ENCODE peak calls at places on chromosomes 11 and 22, in eight cellular contexts. One of them, this sample, is unnamed. For H3K36me3, the result is how much of the 10 kb centered on the place peaks cover.

GRCh38 chr22:43894122-43894521 is 2.3 kb upstream of the PNPLA5 start:
- DNase-seq in HCT116: no peak
- DNase-seq in body of pancreas: no peak
- DNase-seq in WERI-Rb-1: no peak
- DNase-seq in CD8-positive, alpha-beta T cell: no peak
- DNase-seq in ovary: no peak
- DNase-seq in psoas muscle: peak
- DNase-seq in tibial nerve: no peak
- DNase-seq in this sample: no peak

GRCh38 chr11:134485316-134485715 is 73.3 kb upstream of the B3GAT1 start:
- DNase-seq in body of pancreas: no peak
- DNase-seq in HCT116: no peak
- DNase-seq in WERI-Rb-1: no peak
- DNase-seq in ovary: no peak
- DNase-seq in psoas muscle: no peak
- DNase-seq in CD8-positive, alpha-beta T cell: no peak
- DNase-seq in tibial nerve: no peak
- DNase-seq in this sample: no peak

GRCh38 chr11:115718945-115719344 is 214.7 kb upstream of the CADM1 start:
- DNase-seq in ovary: no peak
- DNase-seq in CD8-positive, alpha-beta T cell: no peak
- DNase-seq in HCT116: no peak
- DNase-seq in psoas muscle: no peak
- DNase-seq in tibial nerve: no peak
- DNase-seq in WERI-Rb-1: no peak
- DNase-seq in body of pancreas: no peak
- DNase-seq in this sample: no peak

GRCh38 chr11:36313073-36313472 is 17.0 kb downstream of the PRR5L start:
- DNase-seq in WERI-Rb-1: no peak
- DNase-seq in HCT116: no peak
- DNase-seq in psoas muscle: no peak
- DNase-seq in ovary: no peak
- DNase-seq in CD8-positive, alpha-beta T cell: no peak
- DNase-seq in body of pancreas: no peak
- DNase-seq in tibial nerve: no peak
- DNase-seq in this sample: no peak

GRCh38 chr11:95788921-95789505 is 569 bp downstream of the FAM76B start:
- DNase-seq in CD8-positive, alpha-beta T cell: peak
- DNase-seq in tibial nerve: no peak
- DNase-seq in WERI-Rb-1: peak
- DNase-seq in body of pancreas: peak
- DNase-seq in HCT116: no peak
- DNase-seq in ovary: peak
- DNase-seq in psoas muscle: no peak
- DNase-seq in this sample: peak

GRCh38 chr11:116416852-116417251 is 355.9 kb downstream of the BUD13 start:
- DNase-seq in CD8-positive, alpha-beta T cell: no peak
- DNase-seq in WERI-Rb-1: no peak
- DNase-seq in psoas muscle: no peak
- DNase-seq in body of pancreas: no peak
- DNase-seq in ovary: no peak
- DNase-seq in HCT116: no peak
- DNase-seq in tibial nerve: no peak
- DNase-seq in this sample: no peak

GRCh38 chr11:78022397-78023396 is at the start of gene KCTD14:
- DNase-seq in CD8-positive, alpha-beta T cell: no peak
- DNase-seq in tibial nerve: no peak
- DNase-seq in HCT116: no peak
- DNase-seq in WERI-Rb-1: no peak
- DNase-seq in body of pancreas: peak
- DNase-seq in ovary: no peak
- DNase-seq in psoas muscle: no peak
- DNase-seq in this sample: peak

GRCh38 chr11:46105134-46105628 is 16.1 kb downstream of the PHF21A start:
- DNase-seq in ovary: no peak
- DNase-seq in CD8-positive, alpha-beta T cell: no peak
- DNase-seq in body of pancreas: no peak
- DNase-seq in WERI-Rb-1: no peak
- DNase-seq in HCT116: no peak
- DNase-seq in psoas muscle: no peak
- DNase-seq in tibial nerve: no peak
- DNase-seq in this sample: no peak

GRCh38 chr11:82937554-82937953 is 36.0 kb downstream of the DDIAS start:
- DNase-seq in body of pancreas: no peak
- DNase-seq in HCT116: no peak
- DNase-seq in tibial nerve: no peak
- DNase-seq in WERI-Rb-1: no peak
- DNase-seq in CD8-positive, alpha-beta T cell: no peak
- DNase-seq in ovary: no peak
- DNase-seq in psoas muscle: no peak
- DNase-seq in this sample: no peak

GRCh38 chr11:2318707-2319106 is 16.9 kb downstream of the TSPAN32 start:
- DNase-seq in psoas muscle: no peak
- DNase-seq in HCT116: no peak
- DNase-seq in tibial nerve: no peak
- DNase-seq in body of pancreas: no peak
- DNase-seq in ovary: no peak
- DNase-seq in WERI-Rb-1: no peak
- DNase-seq in CD8-positive, alpha-beta T cell: no peak
- DNase-seq in this sample: no peak

GRCh38 chr22:35397095-35397904 is 2.6 kb upstream of the MCM5 start:
- DNase-seq in WERI-Rb-1: no peak
- DNase-seq in CD8-positive, alpha-beta T cell: no peak
- DNase-seq in ovary: peak
- DNase-seq in body of pancreas: peak
- DNase-seq in HCT116: no peak
- DNase-seq in psoas muscle: no peak
- DNase-seq in tibial nerve: no peak
- DNase-seq in this sample: peak

GRCh38 chr11:57240757-57241156 is 3.7 kb upstream of the APLNR start:
- DNase-seq in tibial nerve: no peak
- DNase-seq in body of pancreas: no peak
- DNase-seq in CD8-positive, alpha-beta T cell: no peak
- DNase-seq in HCT116: no peak
- DNase-seq in ovary: no peak
- DNase-seq in psoas muscle: no peak
- DNase-seq in WERI-Rb-1: peak
- DNase-seq in this sample: no peak

GRCh38 chr11:107040447-107041444 is 22.5 kb upstream of the GUCY1A2 start:
- DNase-seq in psoas muscle: no peak
- DNase-seq in HCT116: no peak
- DNase-seq in ovary: no peak
- DNase-seq in tibial nerve: no peak
- DNase-seq in body of pancreas: no peak
- DNase-seq in CD8-positive, alpha-beta T cell: no peak
- DNase-seq in WERI-Rb-1: no peak
- DNase-seq in this sample: no peak

GRCh38 chr22:31248965-31249940 is 37.2 kb downstream of the LIMK2 start:
- DNase-seq in CD8-positive, alpha-beta T cell: no peak
- DNase-seq in body of pancreas: no peak
- DNase-seq in HCT116: no peak
- DNase-seq in WERI-Rb-1: peak
- DNase-seq in tibial nerve: no peak
- DNase-seq in psoas muscle: no peak
- DNase-seq in ovary: peak
- DNase-seq in this sample: no peak

GRCh38 chr11:978781-979180 is 53.1 kb downstream of the AP2A2 start:
- DNase-seq in tibial nerve: no peak
- DNase-seq in HCT116: no peak
- DNase-seq in CD8-positive, alpha-beta T cell: no peak
- DNase-seq in ovary: no peak
- DNase-seq in WERI-Rb-1: no peak
- DNase-seq in psoas muscle: no peak
- DNase-seq in body of pancreas: no peak
- DNase-seq in this sample: no peak
- H3K36me3 ChIP-seq in tibial nerve: half or more
- H3K36me3 ChIP-seq in HCT116: under half
- H3K36me3 ChIP-seq in CD8-positive, alpha-beta T cell: under half
- H3K36me3 ChIP-seq in ovary: under half
- H3K36me3 ChIP-seq in WERI-Rb-1: half or more
- H3K36me3 ChIP-seq in psoas muscle: under half
- H3K36me3 ChIP-seq in body of pancreas: under half
- H3K36me3 ChIP-seq in this sample: under half

GRCh38 chr22:19471572-19471971 is 7.4 kb downstream of the UFD1 start:
- DNase-seq in HCT116: no peak
- DNase-seq in CD8-positive, alpha-beta T cell: no peak
- DNase-seq in body of pancreas: no peak
- DNase-seq in ovary: no peak
- DNase-seq in WERI-Rb-1: peak
- DNase-seq in tibial nerve: no peak
- DNase-seq in psoas muscle: no peak
- DNase-seq in this sample: no peak

GRCh38 chr22:19476023-19476422 is 3.0 kb downstream of the UFD1 start:
- DNase-seq in CD8-positive, alpha-beta T cell: no peak
- DNase-seq in ovary: no peak
- DNase-seq in psoas muscle: no peak
- DNase-seq in WERI-Rb-1: no peak
- DNase-seq in body of pancreas: no peak
- DNase-seq in tibial nerve: no peak
- DNase-seq in HCT116: no peak
- DNase-seq in this sample: no peak

GRCh38 chr22:19470010-19470409 is 9.0 kb downstream of the UFD1 start:
- DNase-seq in tibial nerve: no peak
- DNase-seq in body of pancreas: no peak
- DNase-seq in CD8-positive, alpha-beta T cell: no peak
- DNase-seq in ovary: no peak
- DNase-seq in psoas muscle: no peak
- DNase-seq in WERI-Rb-1: no peak
- DNase-seq in HCT116: no peak
- DNase-seq in this sample: no peak

GRCh38 chr22:19472233-19472632 is 6.8 kb downstream of the UFD1 start:
- DNase-seq in tibial nerve: no peak
- DNase-seq in WERI-Rb-1: no peak
- DNase-seq in psoas muscle: no peak
- DNase-seq in body of pancreas: no peak
- DNase-seq in CD8-positive, alpha-beta T cell: no peak
- DNase-seq in ovary: no peak
- DNase-seq in HCT116: no peak
- DNase-seq in this sample: no peak

GRCh38 chr22:19473578-19473977 is 5.4 kb downstream of the UFD1 start:
- DNase-seq in CD8-positive, alpha-beta T cell: no peak
- DNase-seq in body of pancreas: no peak
- DNase-seq in tibial nerve: no peak
- DNase-seq in ovary: no peak
- DNase-seq in HCT116: no peak
- DNase-seq in psoas muscle: peak
- DNase-seq in WERI-Rb-1: peak
- DNase-seq in this sample: no peak
- H3K36me3 ChIP-seq in CD8-positive, alpha-beta T cell: under half
- H3K36me3 ChIP-seq in body of pancreas: under half
- H3K36me3 ChIP-seq in tibial nerve: half or more
- H3K36me3 ChIP-seq in ovary: under half
- H3K36me3 ChIP-seq in HCT116: under half
- H3K36me3 ChIP-seq in psoas muscle: under half
- H3K36me3 ChIP-seq in WERI-Rb-1: half or more
- H3K36me3 ChIP-seq in this sample: under half

GRCh38 chr11:69649576-69649900 is 8.6 kb downstream of the CCND1 start:
- DNase-seq in WERI-Rb-1: no peak
- DNase-seq in psoas muscle: no peak
- DNase-seq in CD8-positive, alpha-beta T cell: no peak
- DNase-seq in ovary: no peak
- DNase-seq in body of pancreas: no peak
- DNase-seq in HCT116: no peak
- DNase-seq in tibial nerve: no peak
- DNase-seq in this sample: no peak

GRCh38 chr11:69648679-69649575 is 8.0 kb downstream of the CCND1 start:
- DNase-seq in tibial nerve: no peak
- DNase-seq in psoas muscle: no peak
- DNase-seq in CD8-positive, alpha-beta T cell: no peak
- DNase-seq in ovary: no peak
- DNase-seq in WERI-Rb-1: no peak
- DNase-seq in body of pancreas: no peak
- DNase-seq in HCT116: no peak
- DNase-seq in this sample: no peak

GRCh38 chr11:69646493-69647201 is 5.7 kb downstream of the CCND1 start:
- DNase-seq in tibial nerve: no peak
- DNase-seq in HCT116: no peak
- DNase-seq in body of pancreas: no peak
- DNase-seq in psoas muscle: no peak
- DNase-seq in ovary: no peak
- DNase-seq in WERI-Rb-1: no peak
- DNase-seq in CD8-positive, alpha-beta T cell: no peak
- DNase-seq in this sample: no peak

GRCh38 chr11:69647349-69647748 is 6.4 kb downstream of the CCND1 start:
- DNase-seq in psoas muscle: no peak
- DNase-seq in tibial nerve: no peak
- DNase-seq in HCT116: no peak
- DNase-seq in body of pancreas: no peak
- DNase-seq in ovary: no peak
- DNase-seq in CD8-positive, alpha-beta T cell: no peak
- DNase-seq in WERI-Rb-1: no peak
- DNase-seq in this sample: no peak

GRCh38 chr11:69647761-69648497 is 7.0 kb downstream of the CCND1 start:
- DNase-seq in body of pancreas: no peak
- DNase-seq in tibial nerve: no peak
- DNase-seq in psoas muscle: peak
- DNase-seq in WERI-Rb-1: no peak
- DNase-seq in CD8-positive, alpha-beta T cell: no peak
- DNase-seq in HCT116: no peak
- DNase-seq in ovary: no peak
- DNase-seq in this sample: no peak
- H3K36me3 ChIP-seq in body of pancreas: under half
- H3K36me3 ChIP-seq in tibial nerve: half or more
- H3K36me3 ChIP-seq in psoas muscle: under half
- H3K36me3 ChIP-seq in WERI-Rb-1: under half
- H3K36me3 ChIP-seq in CD8-positive, alpha-beta T cell: under half
- H3K36me3 ChIP-seq in HCT116: half or more
- H3K36me3 ChIP-seq in ovary: under half
- H3K36me3 ChIP-seq in this sample: under half

GRCh38 chr11:93791493-93791892 is 7.4 kb downstream of the MED17 start:
- DNase-seq in psoas muscle: no peak
- DNase-seq in HCT116: no peak
- DNase-seq in CD8-positive, alpha-beta T cell: no peak
- DNase-seq in body of pancreas: no peak
- DNase-seq in tibial nerve: no peak
- DNase-seq in ovary: no peak
- DNase-seq in WERI-Rb-1: no peak
- DNase-seq in this sample: no peak

GRCh38 chr11:93796832-93797231 is 12.8 kb downstream of the MED17 start:
- DNase-seq in ovary: no peak
- DNase-seq in psoas muscle: no peak
- DNase-seq in body of pancreas: no peak
- DNase-seq in WERI-Rb-1: no peak
- DNase-seq in HCT116: no peak
- DNase-seq in tibial nerve: no peak
- DNase-seq in CD8-positive, alpha-beta T cell: no peak
- DNase-seq in this sample: no peak

DNA sequence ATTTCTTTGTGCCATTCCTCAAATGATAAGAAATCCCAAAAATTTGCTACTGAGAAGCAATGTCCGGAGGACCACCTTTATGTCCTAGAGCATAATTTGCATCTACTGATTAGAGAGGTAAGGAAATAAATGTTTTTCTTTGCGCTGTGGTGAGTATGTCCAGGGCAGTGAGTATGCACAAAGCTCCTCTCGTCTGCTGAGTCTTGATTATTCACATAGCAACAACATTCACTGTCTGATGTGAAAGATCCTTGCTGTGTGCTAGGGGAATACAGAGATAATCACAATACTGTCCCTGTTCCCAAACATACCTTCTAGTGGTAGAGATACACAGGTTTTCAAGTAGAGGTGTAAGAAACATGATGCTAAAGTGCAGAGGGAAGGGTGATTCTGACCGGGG is 12.3 kb downstream of the MED17 start:
- DNase-seq in HCT116: no peak
- DNase-seq in tibial nerve: no peak
- DNase-seq in body of pancreas: no peak
- DNase-seq in CD8-positive, alpha-beta T cell: no peak
- DNase-seq in WERI-Rb-1: no peak
- DNase-seq in psoas muscle: no peak
- DNase-seq in ovary: no peak
- DNase-seq in this sample: no peak
- H3K36me3 ChIP-seq in HCT116: half or more
- H3K36me3 ChIP-seq in tibial nerve: half or more
- H3K36me3 ChIP-seq in body of pancreas: under half
- H3K36me3 ChIP-seq in CD8-positive, alpha-beta T cell: half or more
- H3K36me3 ChIP-seq in WERI-Rb-1: half or more
- H3K36me3 ChIP-seq in psoas muscle: under half
- H3K36me3 ChIP-seq in ovary: under half
- H3K36me3 ChIP-seq in this sample: under half